ENCODE peak calls at places on chromosomes 6 and 20, in six cellular contexts. G, X, E, A, S and U are unnamed samples.

GRCh38 chr20:48295445-48295903 is 510.2 kb upstream of the SULF2 start:
- DNase-seq in G (no peak), E (no peak), A (peak; percentile 90), X (peak; percentile 88), S (peak; percentile 79), U (peak; percentile 99)

GRCh38 chr6:76742919-76743318 is 670.5 kb upstream of the IMPG1 start:
- DNase-seq in E (no peak), A (no peak), G (no peak), S (no peak), X (peak; percentile 6), U (no peak)

GRCh38 chr20:53926428-53927028 is 143.9 kb downstream of the BCAS1 start:
- DNase-seq in G (no peak), S (no peak), E (no peak), A (no peak), X (peak; percentile 99), U (peak; percentile 99)

GRCh38 chr20:5041433-5041832 is 40.1 kb upstream of the SLC23A2 start:
- DNase-seq in G (no peak), S (no peak), A (no peak), X (no peak), E (no peak), U (no peak)

GRCh38 chr6:49416195-49416594 is 46.9 kb downstream of the MMUT start:
- DNase-seq in G (no peak), E (no peak), A (no peak), S (no peak), X (no peak), U (no peak)

GRCh38 chr6:170144952-170145587 is 145.8 kb downstream of the DLL1 start:
- DNase-seq in S (no peak), G (peak; percentile 20), X (peak; percentile 54), A (no peak), E (no peak), U (no peak)

GRCh38 chr6:34916348-34916967 is 27.4 kb downstream of the ANKS1A start:
- DNase-seq in X (no peak), G (no peak), A (no peak), S (no peak), E (no peak), U (no peak)

GRCh38 chr20:59765599-59766177 is 161.3 kb downstream of the PHACTR3 start:
- DNase-seq in A (no peak), X (peak; percentile 24), G (no peak), E (no peak), S (no peak), U (no peak)

GRCh38 chr6:151211075-151211474 is 28.7 kb upstream of the AKAP12 start:
- DNase-seq in G (no peak), A (no peak), S (no peak), E (no peak), X (no peak), U (no peak)

GRCh38 chr6:151213352-151213751 is 26.4 kb upstream of the AKAP12 start:
- DNase-seq in A (no peak), X (peak; percentile 3), S (no peak), E (no peak), G (no peak), U (no peak)

GRCh38 chr6:151216812-151217211 is 23.0 kb upstream of the AKAP12 start:
- DNase-seq in X (no peak), E (no peak), A (no peak), S (no peak), G (no peak), U (no peak)

GRCh38 chr6:151215999-151216398 is 23.8 kb upstream of the AKAP12 start:
- DNase-seq in A (no peak), X (no peak), S (no peak), G (no peak), E (no peak), U (no peak)
- TF ChIP-seq CTCF in A (no peak), X (no peak), S (no peak), G (no peak), E (no peak), U (no peak)

GRCh38 chr6:90097357-90097756 is 199.3 kb downstream of the BACH2 start:
- DNase-seq in S (no peak), A (no peak), G (no peak), E (no peak), X (no peak), U (no peak)
- TF ChIP-seq CTCF in S (no peak), A (no peak), G (no peak), E (no peak), X (no peak), U (no peak)

GRCh38 chr6:53679446-53679933 is 13.9 kb upstream of the KLHL31 start:
- DNase-seq in X (peak; percentile 37), S (no peak), A (peak; percentile 48), E (no peak), G (no peak), U (peak; percentile 42)
- TF ChIP-seq CTCF in X (peak; percentile 53), S (peak; percentile 58), A (peak; percentile 61), E (peak; percentile 50), G (peak; percentile 34), U (peak; percentile 63)

GRCh38 chr6:19028201-19028600 is 641.1 kb downstream of the RNF144B start:
- DNase-seq in A (no peak), E (no peak), G (no peak), S (no peak), X (peak; percentile 3), U (no peak)

GRCh38 chr6:19024737-19025136 is 637.6 kb downstream of the RNF144B start:
- DNase-seq in X (peak; percentile 37), E (no peak), S (no peak), G (no peak), A (no peak), U (peak; percentile 29)
- TF ChIP-seq CTCF in X (peak; percentile 79), E (peak; percentile 36), S (peak; percentile 52), G (peak; percentile 58), A (peak; percentile 79), U (peak; percentile 89)

GRCh38 chr6:136526196-136526930 is 23.9 kb downstream of the MAP7 start:
- DNase-seq in G (peak; percentile 76), A (peak; percentile 34), S (peak; percentile 41), X (peak; percentile 64), E (no peak), U (no peak)
- TF ChIP-seq CTCF in G (peak; percentile 29), A (peak; percentile 60), S (peak; percentile 67), X (peak; percentile 43), E (no peak), U (peak; percentile 47)

GRCh38 chr6:155038527-155038926 is 43.4 kb downstream of the TIAM2 start:
- DNase-seq in X (no peak), A (no peak), G (no peak), S (no peak), E (no peak), U (no peak)

GRCh38 chr6:155040946-155041345 is 45.8 kb downstream of the TIAM2 start:
- DNase-seq in A (no peak), X (no peak), G (no peak), E (no peak), S (no peak), U (no peak)

GRCh38 chr6:155038104-155038503 is 43.0 kb downstream of the TIAM2 start:
- DNase-seq in G (no peak), E (no peak), S (no peak), X (no peak), A (no peak), U (no peak)

GRCh38 chr6:155041781-155042279 is 46.7 kb downstream of the TIAM2 start:
- DNase-seq in S (no peak), A (no peak), E (no peak), G (no peak), X (no peak), U (no peak)

DNA sequence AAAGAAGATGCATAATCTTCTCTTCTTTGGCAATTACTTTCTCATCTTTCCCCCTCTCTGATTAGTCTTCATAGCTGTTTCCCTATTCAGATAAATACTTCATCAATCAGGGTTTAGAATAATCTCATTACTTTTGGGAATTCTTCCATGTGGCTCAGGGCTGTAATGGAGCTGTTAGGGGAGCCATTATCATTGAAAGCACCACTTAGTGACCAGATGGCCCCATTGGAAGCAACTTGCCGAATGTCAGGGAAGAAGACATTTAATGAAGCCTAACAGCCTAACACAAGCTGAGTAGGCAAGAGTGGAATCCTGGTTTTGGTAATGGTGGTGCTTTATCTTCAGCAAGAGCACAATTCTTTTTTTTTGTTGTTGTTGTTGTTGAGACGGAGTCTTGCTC is 45.0 kb downstream of the TIAM2 start:
- DNase-seq in E (peak; percentile 35), S (no peak), A (no peak), G (no peak), X (no peak), U (no peak)
- TF ChIP-seq CTCF in E (no peak), S (no peak), A (no peak), G (no peak), X (no peak), U (no peak)

DNA sequence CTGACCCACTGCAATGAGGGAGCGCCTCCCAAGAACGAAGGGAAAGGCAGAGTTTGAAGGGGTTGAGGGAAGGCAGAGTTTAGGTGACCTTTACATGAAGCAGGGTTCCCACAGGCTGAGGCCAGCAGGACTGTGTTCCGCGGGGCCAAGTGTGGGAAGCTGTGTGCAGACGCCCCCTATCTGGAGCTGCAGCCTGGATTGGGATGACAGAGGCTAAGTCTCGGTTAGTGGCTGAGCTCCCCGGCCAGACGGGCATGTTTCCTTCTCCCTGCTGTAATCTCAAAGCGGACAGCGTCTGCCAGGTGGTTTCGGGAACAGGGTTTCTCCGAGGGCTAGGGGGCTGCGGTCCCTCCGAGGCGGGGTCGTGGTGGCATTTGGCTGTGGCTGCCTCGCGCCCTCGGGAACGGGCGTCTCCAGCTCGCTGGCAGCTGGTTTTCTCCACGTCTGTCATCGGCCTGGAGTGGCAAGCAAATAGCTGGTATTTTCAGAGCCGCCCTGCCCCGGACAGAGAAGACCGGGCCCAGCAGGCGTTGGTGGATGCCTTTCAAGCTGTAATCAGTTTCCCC is 702 bp upstream of the PYGB start:
- DNase-seq in S (no peak), G (peak; percentile 82), X (peak; percentile 59), A (no peak), E (no peak), U (no peak)
- TF ChIP-seq CTCF in S (peak; percentile 60), G (peak; percentile 51), X (peak; percentile 58), A (peak; percentile 69), E (peak; percentile 66), U (peak; percentile 65)

GRCh38 chr20:41344477-41344876 is 3.9 kb downstream of the LPIN3 start:
- DNase-seq in X (no peak), A (no peak), E (no peak), G (no peak), S (no peak), U (no peak)

GRCh38 chr20:41342474-41343464 is 2.1 kb downstream of the LPIN3 start:
- DNase-seq in A (no peak), G (no peak), X (no peak), S (no peak), E (no peak), U (no peak)

GRCh38 chr20:41336711-41337492 is 3.7 kb upstream of the LPIN3 start:
- DNase-seq in X (no peak), E (no peak), S (no peak), A (no peak), G (no peak), U (no peak)

GRCh38 chr20:41339957-41340326 is 679 bp upstream of the LPIN3 start:
- DNase-seq in A (no peak), G (peak; percentile 94), S (no peak), X (peak; percentile 87), E (no peak), U (no peak)

GRCh38 chr20:41340327-41341055 is at the start of gene LPIN3:
- DNase-seq in G (peak; percentile 94), E (no peak), X (peak; percentile 94), A (peak; percentile 27), S (no peak), U (peak; percentile 49)
- TF ChIP-seq CTCF in G (no peak), E (peak; percentile 7), X (peak; percentile 54), A (peak; percentile 24), S (no peak), U (no peak)